ENCODE peak calls at places on chromosomes 12 and 14, in ten cellular contexts. U is MM.1S; D is psoas muscle; R is naive thymus-derived CD4-positive, alpha-beta T cell; W is CD4-positive, CD25-positive, alpha-beta regulatory T cell; G is A673; T is AG04450; F is CD8-positive, alpha-beta T cell; K is cardiac muscle cell; H is A549. Q is an unnamed sample.

GRCh38 chr12:106415134-106415533 is 57.6 kb downstream of the POLR3B start:
- DNase-seq in U (no peak), D (no peak), R (no peak), W (no peak), G (no peak), T (no peak), F (no peak), K (peak), H (no peak), Q (no peak)

GRCh38 chr14:24818054-24818822 is 184.2 kb upstream of the GZMB start:
- DNase-seq in U (no peak), D (no peak), R (no peak), W (no peak), G (no peak), T (no peak), F (no peak), K (peak), H (no peak), Q (no peak)

GRCh38 chr14:22656226-22656625 is 12.1 kb upstream of the OR6J1 start:
- DNase-seq in U (no peak), D (no peak), R (no peak), W (no peak), G (no peak), T (no peak), F (no peak), K (peak), H (no peak), Q (no peak)

GRCh38 chr14:69873877-69874780 is 5.1 kb upstream of the SMOC1 start:
- DNase-seq in U (no peak), D (no peak), R (no peak), W (no peak), G (no peak), T (no peak), F (no peak), K (peak), H (no peak), Q (no peak)

GRCh38 chr12:85280138-85280983 is at the start of gene ALX1:
- DNase-seq in U (no peak), D (peak), R (no peak), W (no peak), G (peak), T (no peak), F (no peak), K (peak), H (peak), Q (peak)

GRCh38 chr14:102140750-102141145 is 1.1 kb downstream of the WDR20 start:
- DNase-seq in U (no peak), D (no peak), R (no peak), W (no peak), G (no peak), T (no peak), F (no peak), K (no peak), H (no peak), Q (no peak)

GRCh38 chr12:77349703-77350102 is 284.3 kb upstream of the E2F7 start:
- DNase-seq in U (no peak), D (no peak), R (no peak), W (no peak), G (no peak), T (no peak), F (no peak), K (no peak), H (no peak), Q (no peak)

GRCh38 chr12:70876952-70877351 is 43.6 kb downstream of the PTPRR start:
- DNase-seq in U (no peak), D (no peak), R (no peak), W (no peak), G (no peak), T (no peak), F (no peak), K (peak), H (no peak), Q (no peak)

GRCh38 chr12:81330480-81330879 is 252.6 kb downstream of the ACSS3 start:
- DNase-seq in U (no peak), D (no peak), R (no peak), W (no peak), G (peak), T (no peak), F (no peak), K (no peak), H (no peak), Q (no peak)

DNA sequence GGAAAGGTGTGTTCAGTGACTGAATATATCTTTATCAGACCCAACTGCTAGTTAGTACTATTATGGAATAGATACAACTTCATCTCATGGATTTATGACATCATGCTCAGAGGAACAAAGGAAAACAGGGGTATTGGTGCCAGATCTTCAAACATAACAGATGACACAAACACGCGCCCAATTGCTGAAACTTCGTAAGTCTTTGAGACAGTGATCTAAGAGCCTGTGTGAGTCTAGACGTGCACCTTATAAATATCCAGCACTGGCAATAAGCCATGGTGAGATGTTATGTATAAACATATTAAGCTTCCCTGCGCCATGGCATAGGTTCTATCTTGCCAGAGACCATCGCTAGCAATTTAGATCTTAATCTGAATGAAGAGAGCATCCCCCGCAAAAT is 42.2 kb upstream of the NR2C1 start:
- DNase-seq in U (no peak), D (no peak), R (no peak), W (no peak), G (no peak), T (no peak), F (no peak), K (no peak), H (no peak), Q (no peak)
- H3K27ac ChIP-seq in U (no peak), D (no peak), R (no peak), W (no peak), G (no peak), T (no peak), F (no peak), K (no peak), H (peak), Q (no peak)

GRCh38 chr14:100072783-100073346 is 7.6 kb downstream of the EVL start:
- DNase-seq in U (peak), D (no peak), R (peak), W (peak), G (no peak), T (no peak), F (peak), K (no peak), H (no peak), Q (no peak)

GRCh38 chr14:100070310-100070709 is 5.1 kb downstream of the EVL start:
- DNase-seq in U (no peak), D (no peak), R (peak), W (peak), G (no peak), T (no peak), F (no peak), K (no peak), H (no peak), Q (no peak)

GRCh38 chr14:100074431-100075100 is 9.3 kb downstream of the EVL start:
- DNase-seq in U (no peak), D (no peak), R (no peak), W (no peak), G (no peak), T (no peak), F (no peak), K (no peak), H (no peak), Q (no peak)

GRCh38 chr14:100069161-100069800 is 4.1 kb downstream of the EVL start:
- DNase-seq in U (no peak), D (no peak), R (no peak), W (no peak), G (no peak), T (no peak), F (no peak), K (no peak), H (no peak), Q (no peak)

GRCh38 chr14:100071545-100071944 is 6.3 kb downstream of the EVL start:
- DNase-seq in U (peak), D (no peak), R (no peak), W (no peak), G (no peak), T (no peak), F (no peak), K (no peak), H (no peak), Q (no peak)
- H3K27ac ChIP-seq in U (peak), D (no peak), R (peak), W (peak), G (no peak), T (no peak), F (peak), K (no peak), H (no peak), Q (no peak)

DNA sequence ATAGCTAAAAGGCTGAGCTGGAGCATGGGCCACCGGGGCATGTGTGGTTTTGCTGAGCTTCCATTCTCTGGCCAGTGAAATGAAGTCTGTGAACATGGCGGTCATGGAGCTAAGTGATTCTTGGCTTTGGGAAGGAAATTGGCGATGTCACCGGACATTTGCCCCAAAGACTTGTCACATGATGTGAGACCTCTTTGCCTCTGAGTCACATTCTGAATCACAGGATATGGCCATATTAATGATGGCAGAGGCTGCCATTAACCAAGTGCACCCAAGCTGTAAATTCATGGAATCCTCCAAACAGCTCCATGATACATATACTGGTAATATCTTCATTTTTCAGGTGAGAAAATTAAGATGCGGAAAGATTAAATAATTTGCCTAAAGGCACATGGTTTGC is 27.4 kb upstream of the BATF start:
- DNase-seq in U (no peak), D (no peak), R (no peak), W (no peak), G (no peak), T (no peak), F (no peak), K (no peak), H (no peak), Q (no peak)
- H3K27ac ChIP-seq in U (no peak), D (no peak), R (no peak), W (no peak), G (no peak), T (no peak), F (no peak), K (no peak), H (no peak), Q (no peak)

GRCh38 chr12:3205742-3206519 is 128.8 kb downstream of the TSPAN9 start:
- DNase-seq in U (no peak), D (peak), R (no peak), W (no peak), G (no peak), T (no peak), F (no peak), K (no peak), H (no peak), Q (no peak)
- H3K27ac ChIP-seq in U (no peak), D (peak), R (no peak), W (no peak), G (no peak), T (no peak), F (no peak), K (peak), H (no peak), Q (no peak)